ENCODE peak calls at places on chromosomes 3 and 15, in seven cellular contexts. One of them, this sample, is unnamed.

GRCh38 chr3:152269423-152270144 is 855 bp downstream of the MBNL1 start:
- DNase-seq in endodermal cell: no peak
- DNase-seq in Calu3: peak
- DNase-seq in H9: peak
- DNase-seq in hepatocyte: peak
- DNase-seq in cardiac muscle cell: peak
- DNase-seq in bronchial epithelial cell: peak
- DNase-seq in this sample: peak

GRCh38 chr3:86951343-86951742 is 39.6 kb downstream of the VGLL3 start:
- DNase-seq in endodermal cell: no peak
- DNase-seq in Calu3: no peak
- DNase-seq in H9: no peak
- DNase-seq in hepatocyte: no peak
- DNase-seq in cardiac muscle cell: no peak
- DNase-seq in bronchial epithelial cell: peak
- DNase-seq in this sample: no peak

GRCh38 chr3:126064627-126065258 is 19.2 kb downstream of the SLC41A3 start:
- DNase-seq in endodermal cell: no peak
- DNase-seq in Calu3: peak
- DNase-seq in H9: no peak
- DNase-seq in hepatocyte: no peak
- DNase-seq in cardiac muscle cell: no peak
- DNase-seq in bronchial epithelial cell: no peak
- DNase-seq in this sample: no peak

GRCh38 chr15:37931868-37932267 is 2.6 kb upstream of the TMCO5A start:
- DNase-seq in endodermal cell: no peak
- DNase-seq in Calu3: no peak
- DNase-seq in H9: no peak
- DNase-seq in hepatocyte: no peak
- DNase-seq in cardiac muscle cell: no peak
- DNase-seq in bronchial epithelial cell: peak
- DNase-seq in this sample: no peak

GRCh38 chr3:123027292-123028232 is at the start of gene SEMA5B:
- DNase-seq in endodermal cell: peak
- DNase-seq in Calu3: peak
- DNase-seq in H9: peak
- DNase-seq in hepatocyte: peak
- DNase-seq in cardiac muscle cell: peak
- DNase-seq in bronchial epithelial cell: no peak
- DNase-seq in this sample: peak

GRCh38 chr3:82274897-82275296 is 513.5 kb upstream of the GBE1 start:
- DNase-seq in endodermal cell: no peak
- DNase-seq in Calu3: no peak
- DNase-seq in H9: no peak
- DNase-seq in hepatocyte: no peak
- DNase-seq in cardiac muscle cell: no peak
- DNase-seq in bronchial epithelial cell: no peak
- DNase-seq in this sample: no peak

GRCh38 chr3:188686319-188686718 is 485.5 kb upstream of the TPRG1 start:
- DNase-seq in endodermal cell: no peak
- DNase-seq in Calu3: no peak
- DNase-seq in H9: no peak
- DNase-seq in hepatocyte: no peak
- DNase-seq in cardiac muscle cell: no peak
- DNase-seq in bronchial epithelial cell: no peak
- DNase-seq in this sample: no peak

GRCh38 chr15:27589260-27589659 is 509.9 kb downstream of the OCA2 start:
- DNase-seq in endodermal cell: no peak
- DNase-seq in Calu3: no peak
- DNase-seq in H9: no peak
- DNase-seq in hepatocyte: no peak
- DNase-seq in cardiac muscle cell: no peak
- DNase-seq in bronchial epithelial cell: no peak
- DNase-seq in this sample: no peak

GRCh38 chr15:94287794-94288246 is 56.5 kb downstream of the MCTP2 start:
- DNase-seq in endodermal cell: no peak
- DNase-seq in Calu3: no peak
- DNase-seq in H9: no peak
- DNase-seq in hepatocyte: no peak
- DNase-seq in cardiac muscle cell: no peak
- DNase-seq in bronchial epithelial cell: no peak
- DNase-seq in this sample: peak

GRCh38 chr3:147518465-147518864 is 109.3 kb downstream of the ZIC1 start:
- DNase-seq in endodermal cell: no peak
- DNase-seq in Calu3: no peak
- DNase-seq in H9: no peak
- DNase-seq in hepatocyte: no peak
- DNase-seq in cardiac muscle cell: no peak
- DNase-seq in bronchial epithelial cell: no peak
- DNase-seq in this sample: no peak

GRCh38 chr3:142112601-142113000 is 36.7 kb downstream of the TFDP2 start:
- DNase-seq in endodermal cell: no peak
- DNase-seq in Calu3: peak
- DNase-seq in H9: no peak
- DNase-seq in hepatocyte: no peak
- DNase-seq in cardiac muscle cell: no peak
- DNase-seq in bronchial epithelial cell: no peak
- DNase-seq in this sample: no peak

GRCh38 chr3:114336122-114336697 is 42.4 kb downstream of the TIGIT start:
- DNase-seq in endodermal cell: no peak
- DNase-seq in Calu3: no peak
- DNase-seq in H9: no peak
- DNase-seq in hepatocyte: no peak
- DNase-seq in cardiac muscle cell: no peak
- DNase-seq in bronchial epithelial cell: peak
- DNase-seq in this sample: no peak
- TF ChIP-seq CTCF in endodermal cell: peak
- TF ChIP-seq CTCF in Calu3: peak
- TF ChIP-seq CTCF in H9: peak
- TF ChIP-seq CTCF in hepatocyte: peak
- TF ChIP-seq CTCF in cardiac muscle cell: peak
- TF ChIP-seq CTCF in bronchial epithelial cell: peak
- TF ChIP-seq CTCF in this sample: peak

GRCh38 chr3:124636863-124637296 is 93.4 kb upstream of the UMPS start:
- DNase-seq in endodermal cell: no peak
- DNase-seq in Calu3: peak
- DNase-seq in H9: no peak
- DNase-seq in hepatocyte: peak
- DNase-seq in cardiac muscle cell: peak
- DNase-seq in bronchial epithelial cell: no peak
- DNase-seq in this sample: no peak

GRCh38 chr3:124636101-124636862 is 94.0 kb upstream of the UMPS start:
- DNase-seq in endodermal cell: peak
- DNase-seq in Calu3: no peak
- DNase-seq in H9: no peak
- DNase-seq in hepatocyte: no peak
- DNase-seq in cardiac muscle cell: no peak
- DNase-seq in bronchial epithelial cell: no peak
- DNase-seq in this sample: no peak

GRCh38 chr3:124639406-124640237 is 90.6 kb upstream of the UMPS start:
- DNase-seq in endodermal cell: no peak
- DNase-seq in Calu3: no peak
- DNase-seq in H9: no peak
- DNase-seq in hepatocyte: peak
- DNase-seq in cardiac muscle cell: no peak
- DNase-seq in bronchial epithelial cell: peak
- DNase-seq in this sample: no peak

GRCh38 chr3:124643453-124643852 is 86.8 kb upstream of the UMPS start:
- DNase-seq in endodermal cell: no peak
- DNase-seq in Calu3: no peak
- DNase-seq in H9: no peak
- DNase-seq in hepatocyte: no peak
- DNase-seq in cardiac muscle cell: no peak
- DNase-seq in bronchial epithelial cell: no peak
- DNase-seq in this sample: no peak

DNA sequence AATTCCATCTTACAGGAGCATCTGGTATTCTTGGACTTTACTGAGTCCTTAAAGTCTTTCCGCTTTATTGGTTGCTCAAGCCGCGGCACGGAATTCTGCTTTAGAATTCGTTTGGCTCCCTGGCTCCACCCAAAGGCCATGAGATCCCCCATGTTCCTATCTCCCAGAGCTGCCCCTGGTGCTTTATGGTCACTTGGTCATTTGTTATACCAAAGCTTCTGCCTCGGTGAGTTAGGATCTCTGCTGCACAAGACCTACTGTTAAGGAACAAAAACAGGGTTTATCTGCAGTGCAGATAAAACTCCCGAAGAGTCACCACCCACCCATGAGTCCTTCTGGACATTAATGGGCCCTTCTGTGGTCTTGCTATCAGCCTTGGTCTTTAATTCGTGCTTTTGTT is 89.3 kb upstream of the UMPS start:
- DNase-seq in endodermal cell: no peak
- DNase-seq in Calu3: no peak
- DNase-seq in H9: no peak
- DNase-seq in hepatocyte: no peak
- DNase-seq in cardiac muscle cell: no peak
- DNase-seq in bronchial epithelial cell: no peak
- DNase-seq in this sample: no peak
- TF ChIP-seq CTCF in endodermal cell: no peak
- TF ChIP-seq CTCF in Calu3: no peak
- TF ChIP-seq CTCF in H9: no peak
- TF ChIP-seq CTCF in hepatocyte: no peak
- TF ChIP-seq CTCF in cardiac muscle cell: no peak
- TF ChIP-seq CTCF in bronchial epithelial cell: no peak
- TF ChIP-seq CTCF in this sample: no peak

DNA sequence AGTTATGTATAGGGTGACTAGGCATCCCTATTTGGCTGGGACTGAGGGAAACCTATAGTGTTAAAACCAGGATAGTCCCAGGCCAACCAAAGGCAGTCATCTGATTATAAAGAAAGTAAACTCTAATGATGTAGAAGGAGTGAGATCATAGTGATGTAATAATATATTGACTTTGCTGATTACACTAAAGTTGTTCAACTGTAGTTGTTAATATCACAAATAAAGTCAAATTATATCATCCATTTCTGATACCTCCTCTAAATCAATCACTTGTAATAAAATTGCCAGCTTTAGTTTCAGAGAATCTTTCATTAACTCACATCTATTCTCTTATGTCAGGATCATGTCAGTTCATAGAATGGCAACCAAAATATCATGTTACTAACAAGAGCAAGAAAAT is 98.6 kb downstream of the FOXB1 start:
- DNase-seq in endodermal cell: no peak
- DNase-seq in Calu3: no peak
- DNase-seq in H9: no peak
- DNase-seq in hepatocyte: no peak
- DNase-seq in cardiac muscle cell: no peak
- DNase-seq in bronchial epithelial cell: no peak
- DNase-seq in this sample: no peak
- TF ChIP-seq CTCF in endodermal cell: no peak
- TF ChIP-seq CTCF in Calu3: no peak
- TF ChIP-seq CTCF in H9: no peak
- TF ChIP-seq CTCF in hepatocyte: no peak
- TF ChIP-seq CTCF in cardiac muscle cell: no peak
- TF ChIP-seq CTCF in bronchial epithelial cell: no peak
- TF ChIP-seq CTCF in this sample: no peak

DNA sequence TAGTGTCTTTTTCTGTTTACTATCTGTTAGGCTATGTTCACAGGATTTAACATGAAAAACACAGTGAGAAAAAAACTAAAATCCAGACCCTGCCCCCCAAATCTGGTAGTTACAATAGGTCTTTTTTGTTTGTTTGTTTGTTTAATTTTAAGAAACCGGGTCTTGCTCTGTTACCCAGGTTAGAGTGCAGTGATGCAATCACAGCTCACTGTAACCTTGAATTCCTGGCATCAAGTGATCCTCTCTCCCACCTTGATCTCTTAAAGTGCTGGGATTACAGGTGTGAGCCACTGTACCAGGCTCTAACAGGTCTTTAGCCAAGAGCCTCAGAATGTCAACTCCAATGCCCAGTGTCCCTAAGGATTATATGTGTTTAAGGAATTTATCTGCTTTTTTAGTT is 88.0 kb upstream of the GOLIM4 start:
- DNase-seq in endodermal cell: no peak
- DNase-seq in Calu3: no peak
- DNase-seq in H9: no peak
- DNase-seq in hepatocyte: no peak
- DNase-seq in cardiac muscle cell: no peak
- DNase-seq in bronchial epithelial cell: no peak
- DNase-seq in this sample: no peak
- TF ChIP-seq CTCF in endodermal cell: no peak
- TF ChIP-seq CTCF in Calu3: no peak
- TF ChIP-seq CTCF in H9: no peak
- TF ChIP-seq CTCF in hepatocyte: no peak
- TF ChIP-seq CTCF in cardiac muscle cell: no peak
- TF ChIP-seq CTCF in bronchial epithelial cell: no peak
- TF ChIP-seq CTCF in this sample: no peak

This sample was measured in Peyer's patch.